ENCODE peak calls at places on chromosomes 13 and 19, in nine cellular contexts. R, Z, Y, C, N, E, A, F and L are unnamed samples.

GRCh38 chr19:28913626-28914025 is 299.3 kb downstream of the UQCRFS1 start:
- DNase-seq in Y (no peak), Z (no peak), R (no peak), C (no peak), A (no peak), E (no peak), N (no peak), F (no peak), L (no peak)

GRCh38 chr13:40549500-40550094 is 116.8 kb downstream of the FOXO1 start:
- DNase-seq in R (no peak), C (peak), Y (no peak), N (no peak), E (no peak), Z (no peak), F (no peak), A (no peak), L (no peak)

GRCh38 chr19:28880735-28881401 is 332.1 kb downstream of the UQCRFS1 start:
- DNase-seq in Z (no peak), A (peak), F (no peak), C (no peak), R (no peak), E (no peak), Y (no peak), N (no peak), L (no peak)

GRCh38 chr19:16259385-16260159 is 61.9 kb downstream of the AP1M1 start:
- DNase-seq in F (no peak), Z (no peak), N (no peak), C (no peak), R (no peak), A (no peak), E (no peak), Y (peak), L (no peak)

GRCh38 chr19:18340237-18340989 is at the start of gene PGPEP1:
- DNase-seq in C (peak), N (peak), F (peak), E (no peak), Z (peak), Y (peak), R (peak), A (peak), L (peak)

GRCh38 chr13:103188688-103189326 is 122.6 kb upstream of the SLC10A2 start:
- DNase-seq in Y (no peak), F (peak), N (no peak), R (no peak), A (peak), C (peak), E (no peak), Z (peak), L (no peak)

GRCh38 chr13:20399961-20400360 is 125.7 kb downstream of the CRYL1 start:
- DNase-seq in E (no peak), Y (no peak), Z (no peak), R (no peak), A (no peak), F (no peak), N (no peak), C (no peak), L (no peak)

GRCh38 chr19:13961826-13962737 is 9.8 kb downstream of the DCAF15 start:
- DNase-seq in N (no peak), Z (peak), F (no peak), E (no peak), A (peak), C (no peak), Y (no peak), R (no peak), L (no peak)

GRCh38 chr19:7789447-7789846 is 26.4 kb downstream of the CLEC4M start:
- DNase-seq in R (no peak), Y (peak), F (no peak), N (no peak), Z (peak), E (no peak), A (peak), C (no peak), L (no peak)

GRCh38 chr13:50230365-50230978 is 215.2 kb downstream of the KCNRG start:
- DNase-seq in R (no peak), Z (no peak), E (no peak), F (no peak), Y (no peak), C (peak), N (no peak), A (no peak), L (no peak)

GRCh38 chr13:113458218-113459065 is 5.2 kb upstream of the ADPRHL1 start:
- DNase-seq in E (peak), F (peak), N (peak), Y (no peak), A (peak), Z (peak), R (no peak), C (peak), L (no peak)

GRCh38 chr19:38252935-38253691 is 3.1 kb downstream of the PPP1R14A start:
- DNase-seq in Z (peak), R (no peak), F (no peak), A (no peak), C (no peak), Y (no peak), N (peak), E (no peak), L (peak)

GRCh38 chr13:28161370-28161769 is 23.0 kb downstream of the PAN3 start:
- DNase-seq in Y (peak), F (no peak), A (peak), C (peak), N (no peak), R (no peak), Z (peak), E (no peak), L (no peak)

GRCh38 chr19:39167461-39168257 is 29.1 kb upstream of the NCCRP1 start:
- DNase-seq in E (no peak), C (no peak), N (no peak), Y (peak), R (peak), A (peak), F (no peak), Z (no peak), L (peak)

GRCh38 chr13:27851049-27851448 is 58.8 kb downstream of the GSX1 start:
- DNase-seq in Y (no peak), A (no peak), N (no peak), F (peak), R (no peak), C (no peak), E (no peak), Z (no peak), L (no peak)

GRCh38 chr13:45434556-45435371 is 16.6 kb upstream of the SLC25A30 start:
- DNase-seq in Z (no peak), F (no peak), Y (peak), A (no peak), R (no peak), C (no peak), E (no peak), N (no peak), L (no peak)

GRCh38 chr13:98517576-98518310 is 59.2 kb downstream of the STK24 start:
- DNase-seq in R (no peak), N (no peak), Z (no peak), Y (no peak), A (no peak), F (no peak), C (no peak), E (no peak), L (no peak)

GRCh38 chr13:44132710-44133109 is 240.9 kb upstream of the SERP2 start:
- DNase-seq in E (peak), Y (peak), C (peak), R (no peak), Z (no peak), A (no peak), F (no peak), N (peak), L (peak)

GRCh38 chr13:93762703-93763102 is 536.1 kb downstream of the GPC6 start:
- DNase-seq in N (no peak), C (no peak), F (no peak), E (no peak), Z (no peak), Y (no peak), R (no peak), A (no peak), L (no peak)

GRCh38 chr19:1408300-1409203 is 1.2 kb downstream of the DAZAP1 start:
- DNase-seq in C (peak), A (peak), Z (peak), E (peak), N (peak), Y (peak), R (no peak), F (no peak), L (peak)

GRCh38 chr19:49194408-49194807 is 36.8 kb downstream of the TRPM4 start:
- DNase-seq in E (no peak), N (no peak), Z (no peak), Y (no peak), F (no peak), R (no peak), A (no peak), C (no peak), L (no peak)
- H3K27ac ChIP-seq in E (no peak), N (no peak), Z (no peak), Y (peak), F (no peak), R (no peak), A (no peak), C (no peak), L (no peak)

DNA sequence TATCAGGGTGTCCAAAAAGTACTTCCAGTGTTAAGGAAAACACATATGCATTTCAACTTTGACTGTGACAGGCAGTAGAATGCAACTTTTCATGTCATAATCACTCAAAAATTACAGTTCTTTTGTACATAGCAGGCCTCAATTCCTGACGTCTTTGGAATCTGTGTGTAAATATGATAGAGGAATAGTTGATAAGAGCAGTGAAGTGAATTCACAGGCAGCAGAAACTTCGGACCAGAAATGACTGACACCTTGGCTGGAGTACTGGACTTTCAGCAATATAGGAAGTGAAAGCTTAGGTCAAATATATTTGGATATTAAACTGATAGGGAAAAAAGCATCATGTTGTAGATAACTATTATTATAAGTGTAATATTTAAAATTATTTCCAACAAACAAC is 1741.2 kb upstream of the PCDH20 start:
- DNase-seq in R (no peak), N (no peak), Z (no peak), Y (no peak), A (no peak), E (peak), C (no peak), F (no peak), L (no peak)
- H3K27ac ChIP-seq in R (no peak), N (no peak), Z (no peak), Y (no peak), A (no peak), E (no peak), C (no peak), F (no peak), L (no peak)

GRCh38 chr13:77697208-77698103 is at the start of gene SLAIN1:
- DNase-seq in F (peak), E (peak), A (peak), Z (peak), N (peak), Y (peak), C (no peak), R (peak), L (peak)
- H3K27ac ChIP-seq in F (peak), E (no peak), A (peak), Z (peak), N (peak), Y (peak), C (no peak), R (peak), L (peak)

DNA sequence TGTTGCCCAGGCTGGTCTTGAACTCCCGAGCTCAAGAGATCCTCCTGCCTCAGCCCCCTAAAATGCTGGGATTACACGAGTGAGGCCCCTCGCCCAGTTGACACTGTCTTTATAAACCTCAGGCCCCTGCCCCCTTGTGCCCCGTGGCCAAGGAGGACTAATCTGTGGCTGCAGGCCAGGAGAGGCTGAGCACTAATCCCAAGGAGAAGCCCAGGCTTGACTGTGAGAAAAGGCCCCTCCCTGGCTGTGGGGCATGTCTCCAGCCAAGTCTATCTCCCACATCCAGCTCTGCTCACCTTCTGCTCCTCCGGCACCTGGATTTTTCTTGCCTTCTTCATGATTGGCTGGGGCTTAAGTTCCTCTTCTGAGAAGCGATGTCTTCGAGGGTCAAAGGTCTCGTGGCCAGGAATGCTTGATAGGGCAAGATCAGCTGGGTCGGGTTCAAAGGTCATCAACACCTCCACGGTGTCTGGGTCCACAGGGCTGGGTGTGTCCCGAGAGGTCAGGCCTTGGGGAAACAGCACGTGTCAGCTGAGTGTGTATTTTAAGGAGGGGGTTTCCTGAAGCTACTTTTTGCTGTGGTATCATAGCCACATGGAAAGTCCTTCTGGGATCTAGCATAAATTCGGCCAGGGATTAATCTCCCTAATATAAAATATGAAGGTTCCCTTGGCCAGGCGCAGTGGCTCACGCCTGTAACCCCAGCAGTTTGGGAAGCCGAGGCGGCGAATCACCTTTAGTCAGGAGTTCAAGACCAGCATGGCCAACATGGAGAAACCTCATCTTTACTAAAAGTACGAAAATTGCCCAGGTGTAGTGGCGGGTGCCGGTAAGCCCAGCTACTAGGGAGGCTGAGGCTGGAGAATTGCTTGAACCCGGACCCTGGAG is 3.8 kb downstream of the DBP start:
- DNase-seq in R (no peak), F (no peak), A (no peak), C (no peak), Y (peak), N (no peak), E (no peak), Z (no peak), L (no peak)
- H3K27ac ChIP-seq in R (peak), F (peak), A (no peak), C (no peak), Y (peak), N (peak), E (no peak), Z (no peak), L (peak)

DNA sequence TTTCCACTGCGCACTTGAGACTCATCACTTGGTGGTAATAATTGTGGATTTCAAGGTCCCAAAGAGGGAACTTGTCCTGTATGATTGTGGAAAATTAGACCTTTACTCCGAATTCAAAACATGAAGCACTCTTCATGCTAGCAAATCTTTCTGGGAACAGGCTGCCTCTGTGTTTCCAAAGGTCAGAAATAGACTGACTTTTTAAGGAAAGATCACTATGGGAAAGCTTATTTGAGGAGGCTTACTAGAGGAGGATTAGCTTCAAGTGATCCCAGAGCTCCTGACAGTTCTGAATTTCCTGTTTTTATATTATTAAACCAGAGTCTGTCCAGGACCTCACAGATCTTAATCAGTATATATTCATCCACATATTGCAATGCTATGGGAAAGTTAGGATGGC is 5.5 kb downstream of the WDFY2 start:
- DNase-seq in R (no peak), A (no peak), C (no peak), Y (no peak), Z (no peak), F (no peak), E (no peak), N (no peak), L (no peak)
- H3K27ac ChIP-seq in R (no peak), A (no peak), C (peak), Y (peak), Z (peak), F (peak), E (no peak), N (peak), L (no peak)